ENCODE peak calls at places on chromosomes 4 and X, in four cellular contexts. One of them, this sample, is unnamed.

GRCh38 chr4:52979020-52979419 is 116.9 kb downstream of the RASL11B start:
- DNase-seq in GM12878: no peak
- DNase-seq in HL-60: no peak
- DNase-seq in K562: no peak
- DNase-seq in this sample: no peak

GRCh38 chrX:38999099-38999498 is 197.8 kb downstream of the MID1IP1 start:
- DNase-seq in GM12878: no peak
- DNase-seq in HL-60: no peak
- DNase-seq in K562: no peak
- DNase-seq in this sample: no peak

GRCh38 chr4:177632481-177632880 is 190.2 kb upstream of the AGA start:
- DNase-seq in HL-60: no peak
- DNase-seq in GM12878: no peak
- DNase-seq in K562: no peak
- DNase-seq in this sample: no peak

GRCh38 chr4:25654971-25655963 is at the start of gene SLC34A2:
- DNase-seq in HL-60: no peak
- DNase-seq in K562: no peak
- DNase-seq in GM12878: no peak
- DNase-seq in this sample: peak

GRCh38 chr4:168154546-168155277 is 62.4 kb downstream of the ANXA10 start:
- DNase-seq in HL-60: no peak
- DNase-seq in GM12878: no peak
- DNase-seq in K562: no peak
- DNase-seq in this sample: no peak

GRCh38 chr4:59175588-59175987 is 2024.5 kb upstream of the ADGRL3 start:
- DNase-seq in HL-60: no peak
- DNase-seq in GM12878: no peak
- DNase-seq in K562: no peak
- DNase-seq in this sample: no peak

GRCh38 chr4:16779028-16779675 is 119.3 kb downstream of the LDB2 start:
- DNase-seq in GM12878: no peak
- DNase-seq in K562: no peak
- DNase-seq in HL-60: no peak
- DNase-seq in this sample: no peak

GRCh38 chrX:106933538-106933961 is 13.3 kb downstream of the CLDN2 start:
- DNase-seq in GM12878: no peak
- DNase-seq in K562: no peak
- DNase-seq in HL-60: no peak
- DNase-seq in this sample: no peak

GRCh38 chr4:74968456-74969164 is 35.7 kb downstream of the PARM1 start:
- DNase-seq in K562: no peak
- DNase-seq in HL-60: no peak
- DNase-seq in GM12878: no peak
- DNase-seq in this sample: no peak

GRCh38 chrX:49155243-49155899 is 7.2 kb upstream of the MAGIX start:
- DNase-seq in K562: peak
- DNase-seq in GM12878: no peak
- DNase-seq in HL-60: no peak
- DNase-seq in this sample: no peak

GRCh38 chr4:8371251-8371995 is 69.1 kb downstream of the ACOX3 start:
- DNase-seq in GM12878: no peak
- DNase-seq in K562: no peak
- DNase-seq in HL-60: no peak
- DNase-seq in this sample: no peak

GRCh38 chr4:185656467-185656890 is 121.2 kb upstream of the PDLIM3 start:
- DNase-seq in K562: no peak
- DNase-seq in GM12878: no peak
- DNase-seq in HL-60: no peak
- DNase-seq in this sample: no peak

GRCh38 chr4:185534850-185535761 is at the start of gene PDLIM3:
- DNase-seq in K562: peak
- DNase-seq in HL-60: no peak
- DNase-seq in GM12878: no peak
- DNase-seq in this sample: peak

GRCh38 chr4:73917081-73917501 is 47.9 kb downstream of the CXCL1 start:
- DNase-seq in HL-60: no peak
- DNase-seq in GM12878: no peak
- DNase-seq in K562: no peak
- DNase-seq in this sample: no peak

GRCh38 chr4:52670121-52670520 is 11.0 kb upstream of the USP46 start:
- DNase-seq in GM12878: no peak
- DNase-seq in HL-60: no peak
- DNase-seq in K562: no peak
- DNase-seq in this sample: no peak

GRCh38 chrX:133983243-133983973 is 2.0 kb downstream of the GPC3 start:
- DNase-seq in HL-60: no peak
- DNase-seq in GM12878: no peak
- DNase-seq in K562: no peak
- DNase-seq in this sample: no peak

GRCh38 chr4:72418458-72418857 is 150.6 kb downstream of the ADAMTS3 start:
- DNase-seq in HL-60: no peak
- DNase-seq in GM12878: no peak
- DNase-seq in K562: peak
- DNase-seq in this sample: no peak

GRCh38 chr4:19748470-19748869 is 503.2 kb upstream of the SLIT2 start:
- DNase-seq in K562: no peak
- DNase-seq in GM12878: no peak
- DNase-seq in HL-60: no peak
- DNase-seq in this sample: no peak

GRCh38 chr4:128570380-128570779 is 239.1 kb upstream of the JADE1 start:
- DNase-seq in GM12878: no peak
- DNase-seq in HL-60: peak
- DNase-seq in K562: peak
- DNase-seq in this sample: no peak

GRCh38 chr4:7297374-7297773 is 105.0 kb downstream of the SORCS2 start:
- DNase-seq in K562: no peak
- DNase-seq in HL-60: no peak
- DNase-seq in GM12878: no peak
- DNase-seq in this sample: no peak

GRCh38 chr4:113849771-113850170 is 88.2 kb upstream of the CAMK2D start:
- DNase-seq in GM12878: no peak
- DNase-seq in K562: no peak
- DNase-seq in HL-60: no peak
- DNase-seq in this sample: no peak

GRCh38 chr4:87525636-87526035 is 3.5 kb downstream of the SPARCL1 start:
- DNase-seq in K562: no peak
- DNase-seq in HL-60: no peak
- DNase-seq in GM12878: no peak
- DNase-seq in this sample: no peak

GRCh38 chrX:118975831-118976598 is 1.6 kb downstream of the LONRF3 start:
- DNase-seq in GM12878: no peak
- DNase-seq in HL-60: peak
- DNase-seq in K562: peak
- DNase-seq in this sample: no peak

GRCh38 chr4:42995343-42995944 is 102.9 kb downstream of the GRXCR1 start:
- DNase-seq in GM12878: no peak
- DNase-seq in K562: peak
- DNase-seq in HL-60: peak
- DNase-seq in this sample: peak

GRCh38 chr4:182873726-182874125 is 43.5 kb downstream of the DCTD start:
- DNase-seq in GM12878: no peak
- DNase-seq in K562: no peak
- DNase-seq in HL-60: no peak
- DNase-seq in this sample: no peak

GRCh38 chr4:182874946-182875345 is 42.2 kb downstream of the DCTD start:
- DNase-seq in HL-60: no peak
- DNase-seq in K562: no peak
- DNase-seq in GM12878: no peak
- DNase-seq in this sample: no peak

GRCh38 chr4:182875471-182875870 is 41.7 kb downstream of the DCTD start:
- DNase-seq in K562: no peak
- DNase-seq in HL-60: no peak
- DNase-seq in GM12878: no peak
- DNase-seq in this sample: no peak

GRCh38 chr4:182872886-182873285 is 44.3 kb downstream of the DCTD start:
- DNase-seq in HL-60: no peak
- DNase-seq in GM12878: no peak
- DNase-seq in K562: no peak
- DNase-seq in this sample: no peak

GRCh38 chr4:182874158-182874855 is 42.9 kb downstream of the DCTD start:
- DNase-seq in GM12878: no peak
- DNase-seq in K562: no peak
- DNase-seq in HL-60: no peak
- DNase-seq in this sample: no peak
- TF ChIP-seq SPI1 in GM12878: no peak
- TF ChIP-seq SPI1 in K562: no peak
- TF ChIP-seq SPI1 in HL-60: no peak
- TF ChIP-seq SPI1 in this sample: no peak

DNA sequence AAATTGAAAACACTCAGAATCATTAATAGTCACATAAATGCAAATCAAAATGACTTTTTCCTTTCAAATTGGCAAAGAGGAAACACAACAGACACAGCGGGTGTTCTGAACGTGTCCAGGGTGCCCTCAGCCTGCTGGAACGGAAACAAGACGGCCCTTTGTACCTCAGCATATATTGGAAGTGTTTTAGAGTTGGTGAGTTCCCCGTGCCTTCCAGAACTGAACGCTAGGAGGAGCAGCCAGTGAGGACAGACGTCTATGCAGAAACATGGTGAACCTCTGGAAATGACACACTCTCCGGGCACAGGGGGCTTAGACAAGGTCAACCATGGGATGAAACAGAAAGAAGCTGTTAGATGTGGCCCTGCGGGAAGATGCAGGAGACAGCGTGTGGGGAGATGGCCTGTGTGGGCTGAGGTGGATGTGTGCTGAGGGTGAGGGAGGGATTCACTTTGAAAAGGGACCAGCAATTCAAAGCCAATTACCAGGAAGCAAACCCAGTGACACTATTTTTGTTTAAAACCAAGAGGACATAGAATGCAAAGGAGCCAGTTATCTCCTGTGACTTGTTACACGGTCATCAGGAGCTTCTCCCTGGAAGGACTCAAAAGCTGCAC is 40.4 kb downstream of the RNF212 start:
- DNase-seq in K562: peak
- DNase-seq in HL-60: peak
- DNase-seq in GM12878: no peak
- DNase-seq in this sample: peak
- TF ChIP-seq SPI1 in K562: no peak
- TF ChIP-seq SPI1 in HL-60: no peak
- TF ChIP-seq SPI1 in GM12878: no peak
- TF ChIP-seq SPI1 in this sample: no peak

DNA sequence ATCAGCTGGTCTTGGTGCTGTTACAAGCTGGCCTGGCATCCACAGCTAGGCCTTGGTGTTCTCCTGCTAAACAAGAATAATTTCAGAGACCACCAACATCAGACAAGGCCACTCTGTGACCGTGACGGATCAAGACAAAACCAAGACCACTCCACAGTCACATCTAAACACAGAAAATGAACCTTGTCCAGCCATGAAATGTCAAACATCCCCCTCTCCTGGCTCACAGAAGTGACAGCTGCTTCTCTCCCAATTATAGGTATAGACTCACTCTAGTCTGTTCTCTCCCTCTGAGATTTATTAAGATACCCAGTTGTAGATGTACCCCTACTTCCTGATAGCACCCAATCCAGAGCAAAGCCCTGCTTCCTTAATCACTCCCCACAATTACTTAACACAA is 40.4 kb downstream of the EFHC2 start:
- DNase-seq in HL-60: no peak
- DNase-seq in K562: no peak
- DNase-seq in GM12878: no peak
- DNase-seq in this sample: no peak
- TF ChIP-seq SPI1 in HL-60: no peak
- TF ChIP-seq SPI1 in K562: no peak
- TF ChIP-seq SPI1 in GM12878: no peak
- TF ChIP-seq SPI1 in this sample: no peak

GRCh38 chr4:150769235-150769634 is 187.3 kb downstream of the MAB21L2 start:
- DNase-seq in HL-60: peak
- DNase-seq in K562: peak
- DNase-seq in GM12878: no peak
- DNase-seq in this sample: no peak
- TF ChIP-seq SPI1 in HL-60: no peak
- TF ChIP-seq SPI1 in K562: no peak
- TF ChIP-seq SPI1 in GM12878: no peak
- TF ChIP-seq SPI1 in this sample: no peak

GRCh38 chr4:60432911-60433310 is 767.2 kb upstream of the ADGRL3 start:
- DNase-seq in GM12878: no peak
- DNase-seq in K562: no peak
- DNase-seq in HL-60: no peak
- DNase-seq in this sample: no peak
- TF ChIP-seq SPI1 in GM12878: no peak
- TF ChIP-seq SPI1 in K562: no peak
- TF ChIP-seq SPI1 in HL-60: no peak
- TF ChIP-seq SPI1 in this sample: no peak

DNA sequence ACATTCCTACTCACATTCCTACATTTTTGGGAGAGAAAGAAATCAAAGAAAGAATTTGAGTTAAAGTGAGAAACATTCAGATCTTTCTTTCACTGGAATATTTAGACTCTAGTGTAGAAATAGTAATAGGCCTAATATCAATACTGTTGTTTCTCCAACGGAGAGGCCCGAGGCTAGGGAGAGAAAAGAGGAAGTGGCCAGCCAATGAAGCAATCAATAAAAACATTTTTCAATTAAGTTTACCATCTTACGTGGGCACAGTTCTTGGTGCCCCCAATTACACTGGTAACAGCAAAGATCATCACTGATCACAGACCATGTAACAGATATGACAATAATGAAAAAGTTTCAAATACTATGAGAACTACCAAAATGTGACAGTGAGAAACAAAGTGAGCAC is 281.4 kb downstream of the GPM6A start:
- DNase-seq in HL-60: no peak
- DNase-seq in K562: no peak
- DNase-seq in GM12878: no peak
- DNase-seq in this sample: no peak
- TF ChIP-seq SPI1 in HL-60: peak
- TF ChIP-seq SPI1 in K562: peak
- TF ChIP-seq SPI1 in GM12878: peak
- TF ChIP-seq SPI1 in this sample: peak